ENCODE peak calls at places on chromosomes 6 and 20, in four cellular contexts. P is left cardiac atrium; U is effector CD4-positive, alpha-beta T cell; L is GM13976. O is an unnamed sample.

GRCh38 chr20:48635361-48635760 is 192.4 kb downstream of the PREX1 start:
- DNase-seq in P (no peak), U (no peak), L (no peak), O (no peak)

GRCh38 chr20:58212636-58213035 is 15.8 kb downstream of the ANKRD60 start:
- DNase-seq in P (no peak), U (no peak), L (no peak), O (peak)

GRCh38 chr20:59776059-59776603 is 157.3 kb downstream of the SYCP2 start:
- DNase-seq in P (no peak), U (no peak), L (peak), O (no peak)

GRCh38 chr6:138255443-138255842 is 37.2 kb upstream of the PBOV1 start:
- DNase-seq in P (no peak), U (no peak), L (no peak), O (no peak)

GRCh38 chr20:19568128-19568527 is 189.9 kb upstream of the RIN2 start:
- DNase-seq in P (no peak), U (no peak), L (no peak), O (no peak)

GRCh38 chr20:36344517-36345132 is 38.5 kb downstream of the DLGAP4 start:
- DNase-seq in P (peak), U (peak), L (peak), O (no peak)

GRCh38 chr6:36963451-36964290 is 9.1 kb downstream of the PI16 start:
- DNase-seq in P (no peak), U (no peak), L (peak), O (peak)

GRCh38 chr20:48827880-48828733 is at the start of gene PREX1:
- DNase-seq in P (peak), U (peak), L (peak), O (peak)

GRCh38 chr6:169188051-169188863 is 65.4 kb downstream of the THBS2 start:
- DNase-seq in P (no peak), U (no peak), L (no peak), O (no peak)

GRCh38 chr20:346640-347316 is at the start of gene NRSN2:
- DNase-seq in P (peak), U (no peak), L (peak), O (peak)

GRCh38 chr6:142130814-142131213 is 1.9 kb upstream of the GJE1 start:
- DNase-seq in P (no peak), U (no peak), L (no peak), O (no peak)

O was measured in NCI-H2081.